ENCODE peak calls at places on chromosomes 1 and 21, in four cellular contexts. J is HFF-Myc, N is tibial nerve, F is osteoblast. X is an unnamed sample.

GRCh38 chr21:33019516-33019884 is 6.2 kb upstream of the OLIG2 start:
- DNase-seq in J (no peak), N (no peak), F (no peak), X (no peak)

GRCh38 chr21:44416193-44416592 is 39.1 kb upstream of the LRRC3 start:
- DNase-seq in J (no peak), N (no peak), F (peak; percentile 38), X (no peak)

GRCh38 chr1:2085080-2085479 is 34.9 kb downstream of the PRKCZ start:
- DNase-seq in J (no peak), N (no peak), F (no peak), X (no peak)

GRCh38 chr1:227796359-227796915 is 19.0 kb upstream of the PRSS38 start:
- DNase-seq in J (no peak), N (no peak), F (no peak), X (no peak)

GRCh38 chr1:214208525-214208924 is 72.4 kb upstream of the SMYD2 start:
- DNase-seq in J (no peak), N (no peak), F (no peak), X (no peak)

GRCh38 chr1:17633654-17634053 is 94.2 kb downstream of the ARHGEF10L start:
- DNase-seq in J (no peak), N (no peak), F (peak; percentile 98), X (no peak)

GRCh38 chr21:41643246-41643966 is 123.4 kb downstream of the RIPK4 start:
- DNase-seq in J (no peak), N (no peak), F (no peak), X (no peak)

GRCh38 chr1:221239911-221240310 is 360.7 kb downstream of the HLX start:
- DNase-seq in J (no peak), N (no peak), F (no peak), X (no peak)

GRCh38 chr1:43308635-43309580 is 8.1 kb downstream of the TIE1 start:
- DNase-seq in J (no peak), N (no peak), F (peak; percentile 54), X (no peak)

GRCh38 chr1:24987875-24988559 is 57.9 kb upstream of the RUNX3 start:
- DNase-seq in J (no peak), N (no peak), F (no peak), X (no peak)

GRCh38 chr1:95085376-95085775 is 12.6 kb upstream of the ALG14 start:
- DNase-seq in J (no peak), N (no peak), F (no peak), X (no peak)
- H3K4me3 ChIP-seq in J (no peak overlapping the region), N (no peak overlapping the region), F (no peak overlapping the region), X (no peak overlapping the region)

DNA sequence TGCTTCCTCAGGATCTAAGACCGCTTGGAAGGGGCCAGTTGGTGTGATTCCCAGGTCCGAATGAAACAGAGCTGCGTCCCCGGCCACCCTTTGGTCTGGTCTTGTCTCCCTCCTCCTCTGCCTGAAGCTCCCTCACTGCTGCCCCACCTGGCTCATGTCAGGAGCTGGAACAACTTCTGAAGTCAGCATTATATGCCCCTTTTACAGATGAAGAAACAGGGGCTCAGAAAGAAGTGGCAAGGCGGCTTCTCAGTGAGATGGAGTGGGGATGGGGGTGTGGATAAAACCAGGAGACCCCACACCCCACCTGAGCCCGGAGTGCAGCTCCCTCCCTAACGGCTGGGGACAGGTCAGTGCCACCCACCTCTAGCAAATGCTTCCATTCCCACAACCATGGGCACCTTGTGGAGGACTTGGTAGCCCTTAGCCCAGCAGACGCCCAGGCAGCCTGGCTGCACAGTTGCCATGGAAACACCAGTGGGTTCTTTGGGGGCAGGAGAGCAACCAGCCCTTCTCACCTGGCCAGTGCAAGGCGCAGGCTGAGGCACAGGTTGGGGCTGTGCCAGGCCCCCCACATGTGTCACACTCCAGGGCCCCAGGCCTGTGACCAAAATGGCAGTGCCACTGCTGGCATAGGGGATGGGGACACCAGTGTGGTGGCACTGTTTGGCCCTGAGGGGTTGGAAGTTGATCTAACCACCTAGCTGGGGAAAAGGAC is 31.9 kb upstream of the ECE1 start:
- DNase-seq in J (no peak), N (no peak), F (peak; percentile 38), X (no peak)
- TF ChIP-seq CTCF in J (peak; percentile 25), N (no peak), F (no peak), X (no peak)

DNA sequence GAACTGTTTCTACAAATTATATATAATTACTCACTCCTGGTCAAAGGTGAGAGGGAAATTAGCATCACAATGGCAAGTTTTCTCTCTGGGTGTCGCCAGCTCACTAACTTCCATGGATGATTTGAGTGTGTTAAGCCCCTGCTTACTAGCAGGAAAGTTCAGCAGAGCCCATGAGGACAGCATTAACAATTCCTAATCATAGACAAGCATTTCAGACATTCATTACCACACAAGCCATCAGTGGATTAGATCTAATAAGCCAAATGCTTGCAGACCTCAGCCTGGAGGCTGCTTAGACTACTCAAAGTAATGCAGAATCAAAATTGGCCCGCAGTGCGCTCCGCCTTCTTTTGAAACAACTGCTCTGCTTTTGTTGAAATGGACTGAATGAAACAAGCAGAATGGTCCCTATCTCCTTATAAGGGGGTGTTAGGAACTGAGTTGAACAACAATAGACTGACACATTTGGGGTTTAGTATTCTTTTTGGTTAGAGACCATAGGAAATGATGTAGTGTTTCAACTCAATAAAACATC is 54.4 kb downstream of the GORAB start:
- DNase-seq in J (no peak), N (no peak), F (peak; percentile 9), X (peak; percentile 26)
- H3K4me3 ChIP-seq in J (no peak overlapping the region), N (peak overlapping the region; percentile 30), F (peak overlapping the region; percentile 43), X (peak overlapping the region; percentile 38)

DNA sequence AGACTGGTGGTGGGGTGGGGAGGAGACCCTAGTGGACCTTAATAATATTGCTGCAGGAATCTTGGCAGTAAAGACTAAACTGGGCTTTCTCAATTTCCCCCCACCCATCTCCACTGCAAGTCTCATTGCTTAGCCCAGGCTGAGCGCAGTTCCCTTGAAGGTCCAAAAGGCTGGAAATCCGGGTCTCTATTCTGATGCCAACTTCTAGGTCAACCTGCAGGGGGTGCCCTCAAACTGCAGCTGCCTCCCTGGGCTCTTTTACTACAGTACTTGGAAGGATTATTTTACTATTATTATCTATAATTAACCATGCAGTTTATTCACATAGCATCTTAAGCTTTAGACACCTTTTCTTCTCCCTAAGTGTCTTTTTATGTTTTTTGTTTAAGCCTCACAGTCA is 85.4 kb upstream of the WARS2 start:
- DNase-seq in J (no peak), N (no peak), F (no peak), X (no peak)
- TF ChIP-seq CTCF in J (peak; percentile 19), N (no peak), F (peak; percentile 17), X (no peak)

GRCh38 chr1:65420590-65421340 is at the start of the genes LEPR and LEPROT:
- DNase-seq in J (peak; percentile 48), N (no peak), F (peak; percentile 93), X (no peak)

GRCh38 chr1:65417729-65418128 is 2.7 kb upstream of the LEPR start:
- DNase-seq in J (no peak), N (no peak), F (no peak), X (no peak)

GRCh38 chr1:65416767-65417166 is 3.7 kb upstream of the LEPR start:
- DNase-seq in J (no peak), N (no peak), F (no peak), X (no peak)

GRCh38 chr1:65419681-65420589 is 533 bp upstream of the LEPR start:
- DNase-seq in J (peak; percentile 90), N (peak; percentile 95), F (peak; percentile 97), X (peak; percentile 98)

DNA sequence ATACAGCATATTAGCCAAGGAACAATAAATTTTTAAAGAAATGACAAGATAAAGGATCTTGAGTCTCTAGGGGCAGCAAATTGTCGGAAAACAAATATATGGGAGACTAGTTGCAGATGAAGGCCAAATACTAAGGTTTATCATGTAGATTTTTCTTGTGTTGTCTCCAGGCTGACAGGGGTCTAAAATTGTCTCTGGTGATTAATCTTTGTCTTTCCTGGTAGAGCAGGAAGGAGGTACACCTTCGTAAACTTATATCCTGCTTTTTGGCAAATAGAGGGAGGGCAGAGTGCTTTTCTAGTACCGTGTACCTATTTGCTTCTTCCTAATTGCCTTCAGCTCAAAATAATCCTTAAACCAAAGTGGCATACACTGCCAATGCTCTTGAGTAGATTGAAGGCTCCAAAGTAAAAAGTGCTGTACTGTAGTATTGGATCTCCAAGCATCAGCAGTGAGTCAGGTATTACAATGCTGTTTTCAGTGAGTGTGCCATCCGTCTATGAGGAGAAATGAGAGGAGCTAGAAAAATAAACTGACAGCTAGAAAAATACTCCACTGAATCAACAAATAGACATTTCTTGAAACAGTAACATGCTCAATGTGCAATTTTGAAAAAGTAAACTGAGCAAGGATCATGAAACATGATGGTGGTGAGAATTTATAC is 1.8 kb upstream of the LEPR start:
- DNase-seq in J (no peak), N (no peak), F (peak; percentile 46), X (no peak)
- H3K4me3 ChIP-seq in J (no peak overlapping the region), N (no peak overlapping the region), F (no peak overlapping the region), X (no peak overlapping the region)

GRCh38 chr1:246018146-246018545 is 488.9 kb downstream of the SMYD3 start:
- DNase-seq in J (no peak), N (no peak), F (no peak), X (no peak)
- TF ChIP-seq CTCF in J (no peak), N (no peak), F (no peak), X (no peak)

GRCh38 chr1:225445644-225446297 is 17.9 kb upstream of the LBR start:
- DNase-seq in J (no peak), N (no peak), F (no peak), X (no peak)
- H3K4me3 ChIP-seq in J (no peak overlapping the region), N (no peak overlapping the region), F (no peak overlapping the region), X (no peak overlapping the region)

GRCh38 chr21:29362758-29363157 is 64.0 kb downstream of the BACH1 start:
- DNase-seq in J (no peak), N (no peak), F (no peak), X (no peak)

GRCh38 chr21:29365636-29366305 is 67.0 kb downstream of the BACH1 start:
- DNase-seq in J (no peak), N (no peak), F (peak; percentile 4), X (no peak)

GRCh38 chr21:29359718-29360117 is 61.0 kb downstream of the BACH1 start:
- DNase-seq in J (no peak), N (no peak), F (no peak), X (no peak)

GRCh38 chr21:29366532-29366931 is 67.8 kb downstream of the BACH1 start:
- DNase-seq in J (no peak), N (no peak), F (peak; percentile 11), X (no peak)

DNA sequence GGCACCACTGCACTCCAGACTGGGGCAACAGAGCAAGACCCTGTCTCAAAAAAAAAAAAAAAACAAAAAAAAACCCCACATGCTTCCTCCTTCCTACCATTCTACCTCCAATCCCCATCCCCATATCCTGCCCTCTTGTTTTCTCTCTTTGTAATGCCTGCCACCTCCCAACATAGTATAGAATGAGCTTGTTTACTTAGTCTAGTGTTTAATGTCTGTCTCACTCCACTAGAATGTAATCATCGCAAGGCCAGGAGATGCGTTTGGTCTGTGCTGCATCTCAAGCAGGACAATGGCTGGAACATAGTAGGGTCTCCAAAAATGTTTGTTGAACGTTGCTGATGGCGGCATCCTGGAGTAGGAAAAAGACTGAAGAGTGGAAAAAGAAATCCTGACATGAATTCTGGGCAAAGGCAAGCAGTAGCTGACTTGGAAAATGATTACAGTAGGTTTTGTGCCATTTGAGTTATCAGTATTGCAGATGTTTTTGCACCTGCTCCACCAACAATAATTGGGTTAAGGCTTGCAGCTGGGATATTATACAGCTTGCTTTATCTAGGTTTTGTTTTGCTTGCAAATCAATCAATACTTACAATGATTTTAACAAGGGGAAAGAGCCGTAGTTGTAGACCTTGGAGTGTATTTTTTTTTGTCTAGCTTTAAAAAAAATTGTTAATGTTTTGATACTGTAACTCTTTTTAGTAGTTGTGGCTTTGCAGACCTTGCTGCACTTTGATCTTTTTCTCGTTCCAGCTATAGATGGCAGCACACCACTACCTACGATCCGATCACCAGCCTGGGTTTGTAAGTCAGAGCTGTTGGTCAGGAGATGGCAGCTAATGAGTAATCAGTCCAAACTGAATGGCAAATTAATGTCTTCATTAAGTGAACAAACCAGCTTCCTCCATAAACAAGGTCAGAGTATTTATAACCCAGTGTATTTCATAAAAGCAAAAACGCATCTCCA is 62.4 kb downstream of the BACH1 start:
- DNase-seq in J (no peak), N (no peak), F (peak; percentile 6), X (no peak)
- TF ChIP-seq CTCF in J (peak; percentile 7), N (no peak), F (no peak), X (no peak)

GRCh38 chr1:170993717-170994116 is 58.4 kb downstream of the MROH9 start:
- DNase-seq in J (no peak), N (no peak), F (no peak), X (no peak)
- H3K4me3 ChIP-seq in J (no peak overlapping the region), N (no peak overlapping the region), F (no peak overlapping the region), X (no peak overlapping the region)

X was measured in heart left ventricle.